ENCODE peak calls at places on chromosomes 12 and 14, in four cellular contexts. N is thoracic aorta, D is progenitor cell of endocrine pancreas, X is cardiac muscle cell. Q is an unnamed sample.

GRCh38 chr14:56294125-56294524 is 175.9 kb downstream of the PELI2 start:
- DNase-seq in N (no peak), X (no peak), D (no peak), Q (no peak)

GRCh38 chr14:64510825-64511679 is 6.5 kb downstream of the ZBTB1 start:
- DNase-seq in N (peak), X (peak), D (peak), Q (peak)

GRCh38 chr14:35932659-35933159 is 106.6 kb downstream of the BRMS1L start:
- DNase-seq in X (no peak), D (no peak), N (no peak), Q (no peak)

GRCh38 chr14:99568567-99569560 is 35.1 kb downstream of the CCDC85C start:
- DNase-seq in D (no peak), N (no peak), X (peak), Q (no peak)

GRCh38 chr12:122834921-122835692 is at the start of gene HIP1R:
- DNase-seq in D (peak), N (no peak), X (no peak), Q (peak)

GRCh38 chr12:9041321-9041720 is 52.0 kb downstream of the KLRG1 start:
- DNase-seq in N (no peak), D (no peak), X (peak), Q (no peak)

GRCh38 chr14:75334191-75335051 is 55.8 kb downstream of the FOS start:
- DNase-seq in N (no peak), D (no peak), X (peak), Q (peak)

GRCh38 chr14:71606575-71606974 is 325.7 kb upstream of the RGS6 start:
- DNase-seq in D (no peak), N (no peak), X (no peak), Q (no peak)

GRCh38 chr14:100738704-100739131 is 12.0 kb downstream of the DLK1 start:
- DNase-seq in D (no peak), X (no peak), N (no peak), Q (no peak)

GRCh38 chr12:89247962-89248361 is 104.3 kb downstream of the DUSP6 start:
- DNase-seq in N (no peak), D (no peak), X (no peak), Q (no peak)

GRCh38 chr14:55201219-55202096 is 10.1 kb upstream of the DLGAP5 start:
- DNase-seq in D (no peak), X (no peak), N (no peak), Q (no peak)

GRCh38 chr12:100199347-100200136 is 1.1 kb upstream of the ACTR6 start:
- DNase-seq in D (peak), N (no peak), X (peak), Q (peak)

GRCh38 chr12:13000616-13000934 is 510 bp upstream of the HEBP1 start:
- DNase-seq in N (no peak), X (no peak), D (no peak), Q (no peak)

GRCh38 chr12:1297206-1297605 is 297.2 kb downstream of the FBXL14 start:
- DNase-seq in N (no peak), X (no peak), D (no peak), Q (no peak)

GRCh38 chr14:77097006-77097688 is 911 bp upstream of the CIPC start:
- DNase-seq in X (no peak), N (no peak), D (no peak), Q (no peak)

GRCh38 chr12:57533108-57533507 is 10.5 kb downstream of the MBD6 start:
- DNase-seq in N (no peak), X (no peak), D (no peak), Q (no peak)

GRCh38 chr14:57889245-57889644 is 23.4 kb upstream of the SLC35F4 start:
- DNase-seq in X (peak), D (no peak), N (peak), Q (no peak)

GRCh38 chr12:72031066-72031465 is 92.4 kb downstream of the TPH2 start:
- DNase-seq in N (no peak), X (no peak), D (no peak), Q (no peak)

GRCh38 chr12:119804011-119804641 is 73.0 kb downstream of the CIT start:
- DNase-seq in N (no peak), X (peak), D (peak), Q (peak)

GRCh38 chr12:80205960-80206359 is 106.6 kb downstream of the OTOGL start:
- DNase-seq in X (no peak), D (no peak), N (no peak), Q (no peak)

GRCh38 chr14:104894331-104895206 is 29.5 kb downstream of the CEP170B start:
- DNase-seq in N (no peak), X (no peak), D (no peak), Q (no peak)

GRCh38 chr14:74592476-74593191 is 19.4 kb downstream of the LTBP2 start:
- DNase-seq in X (no peak), N (no peak), D (no peak), Q (no peak)

GRCh38 chr12:125657681-125658080 is 592.4 kb downstream of the AACS start:
- DNase-seq in X (no peak), N (no peak), D (no peak), Q (no peak)

GRCh38 chr14:24274101-24274543 is 2.7 kb upstream of the RABGGTA start:
- DNase-seq in D (no peak), X (no peak), N (no peak), Q (no peak)

GRCh38 chr14:24271834-24272263 is 452 bp upstream of the RABGGTA start:
- DNase-seq in X (no peak), N (no peak), D (no peak), Q (no peak)

GRCh38 chr14:24275524-24276139 is 4.2 kb upstream of the RABGGTA start:
- DNase-seq in X (no peak), N (no peak), D (no peak), Q (no peak)

GRCh38 chr14:24272442-24272841 is 1.0 kb upstream of the RABGGTA start:
- DNase-seq in X (no peak), N (no peak), D (no peak), Q (no peak)

GRCh38 chr14:24273422-24273998 is 2.1 kb upstream of the RABGGTA start:
- DNase-seq in N (no peak), D (no peak), X (no peak), Q (no peak)
- TF ChIP-seq CTCF in N (no peak), D (peak), X (no peak), Q (no peak)

GRCh38 chr12:82130763-82131162 is 227.4 kb downstream of the CCDC59 start:
- DNase-seq in D (no peak), X (no peak), N (no peak), Q (no peak)

GRCh38 chr12:82132390-82132789 is 225.8 kb downstream of the CCDC59 start:
- DNase-seq in D (no peak), N (no peak), X (no peak), Q (no peak)
- TF ChIP-seq CTCF in D (no peak), N (no peak), X (no peak), Q (no peak)

GRCh38 chr12:19573866-19574265 is 134.6 kb downstream of the AEBP2 start:
- DNase-seq in N (no peak), X (no peak), D (no peak), Q (no peak)

GRCh38 chr12:19576421-19576925 is 137.2 kb downstream of the AEBP2 start:
- DNase-seq in X (no peak), N (no peak), D (no peak), Q (no peak)

GRCh38 chr12:19575307-19576243 is 136.3 kb downstream of the AEBP2 start:
- DNase-seq in D (no peak), N (no peak), X (peak), Q (no peak)

GRCh38 chr12:19574606-19575005 is 135.3 kb downstream of the AEBP2 start:
- DNase-seq in D (no peak), N (no peak), X (no peak), Q (no peak)

GRCh38 chr12:19572920-19573558 is 133.7 kb downstream of the AEBP2 start:
- DNase-seq in D (no peak), X (peak), N (no peak), Q (no peak)
- TF ChIP-seq CTCF in D (peak), X (peak), N (no peak), Q (no peak)

DNA sequence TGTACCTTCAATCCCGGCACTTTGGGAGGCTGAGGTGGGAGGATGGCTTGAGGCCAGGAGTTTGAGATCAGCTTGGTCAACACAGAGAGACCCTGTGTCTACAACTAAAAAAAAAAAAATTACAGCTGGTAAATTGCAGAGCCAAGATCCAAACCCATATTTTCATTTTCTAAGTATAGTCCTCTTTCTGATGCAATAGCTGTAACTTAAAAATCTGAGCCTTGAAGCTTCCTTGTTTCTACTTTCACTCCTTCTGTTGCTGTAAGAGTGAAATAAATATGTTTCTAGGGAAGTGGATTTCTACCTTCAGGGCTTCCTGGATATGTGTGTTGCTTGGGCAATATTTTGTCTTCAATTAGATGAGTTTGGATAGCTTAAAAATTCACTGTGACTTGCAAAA is 42.0 kb upstream of the PRICKLE1 start:
- DNase-seq in D (no peak), N (no peak), X (peak), Q (no peak)
- TF ChIP-seq CTCF in D (no peak), N (no peak), X (no peak), Q (no peak)

DNA sequence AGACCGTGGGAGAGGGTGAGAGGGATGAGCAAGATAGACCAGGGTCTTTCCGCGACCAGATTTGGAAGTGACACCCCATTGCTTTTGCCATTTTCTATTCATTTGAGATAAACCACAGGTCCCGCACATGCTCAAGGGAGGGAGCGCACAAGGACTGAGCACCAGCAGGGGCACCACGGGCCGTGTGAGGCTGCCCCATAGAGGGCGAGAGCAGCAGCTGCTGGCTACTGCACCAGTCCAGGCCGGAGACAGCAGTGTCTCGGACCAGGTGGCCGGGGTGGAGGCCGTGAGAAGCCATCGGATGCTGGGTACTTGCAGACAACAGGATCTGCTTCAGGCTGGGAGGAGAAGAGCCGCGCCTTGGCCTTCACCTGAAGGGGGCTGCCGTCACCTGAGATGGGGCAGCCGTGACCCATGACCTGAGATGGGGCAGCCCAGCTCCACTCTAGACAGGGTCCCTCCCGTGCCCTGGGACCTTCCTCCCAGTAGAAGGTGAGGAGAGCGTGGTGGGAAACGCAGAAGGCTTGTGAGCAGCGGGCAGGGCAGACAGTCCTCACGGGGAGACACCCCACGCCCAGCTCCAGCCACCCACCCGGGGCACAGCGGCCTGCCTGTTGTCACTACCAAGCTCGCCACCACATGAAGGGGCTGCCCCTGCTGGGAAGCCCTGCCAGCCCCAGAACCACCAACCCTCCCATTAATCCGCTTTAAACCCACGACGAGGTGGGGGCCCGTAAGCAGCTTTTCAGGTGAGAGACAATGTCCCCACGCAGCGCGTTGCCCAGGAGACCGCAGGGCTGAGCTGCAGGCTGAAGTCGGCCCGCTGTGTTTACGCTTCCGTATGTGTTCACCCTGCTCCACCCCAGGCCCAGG is 61.7 kb upstream of the FBRSL1 start:
- DNase-seq in X (no peak), N (no peak), D (no peak), Q (no peak)
- TF ChIP-seq CTCF in X (no peak), N (no peak), D (peak), Q (no peak)

GRCh38 chr12:124379379-124379937 is 84.6 kb downstream of the RFLNA start:
- DNase-seq in X (no peak), D (no peak), N (no peak), Q (no peak)

GRCh38 chr12:124381454-124382207 is 86.7 kb downstream of the RFLNA start:
- DNase-seq in N (peak), D (no peak), X (peak), Q (peak)

GRCh38 chr12:124377981-124378509 is 83.2 kb downstream of the RFLNA start:
- DNase-seq in D (no peak), N (no peak), X (no peak), Q (no peak)

GRCh38 chr12:124380793-124381453 is 86.0 kb downstream of the RFLNA start:
- DNase-seq in N (no peak), D (no peak), X (no peak), Q (no peak)

GRCh38 chr12:124379938-124380754 is 85.3 kb downstream of the RFLNA start:
- DNase-seq in N (peak), D (no peak), X (peak), Q (peak)
- TF ChIP-seq CTCF in N (peak), D (no peak), X (peak), Q (no peak)

DNA sequence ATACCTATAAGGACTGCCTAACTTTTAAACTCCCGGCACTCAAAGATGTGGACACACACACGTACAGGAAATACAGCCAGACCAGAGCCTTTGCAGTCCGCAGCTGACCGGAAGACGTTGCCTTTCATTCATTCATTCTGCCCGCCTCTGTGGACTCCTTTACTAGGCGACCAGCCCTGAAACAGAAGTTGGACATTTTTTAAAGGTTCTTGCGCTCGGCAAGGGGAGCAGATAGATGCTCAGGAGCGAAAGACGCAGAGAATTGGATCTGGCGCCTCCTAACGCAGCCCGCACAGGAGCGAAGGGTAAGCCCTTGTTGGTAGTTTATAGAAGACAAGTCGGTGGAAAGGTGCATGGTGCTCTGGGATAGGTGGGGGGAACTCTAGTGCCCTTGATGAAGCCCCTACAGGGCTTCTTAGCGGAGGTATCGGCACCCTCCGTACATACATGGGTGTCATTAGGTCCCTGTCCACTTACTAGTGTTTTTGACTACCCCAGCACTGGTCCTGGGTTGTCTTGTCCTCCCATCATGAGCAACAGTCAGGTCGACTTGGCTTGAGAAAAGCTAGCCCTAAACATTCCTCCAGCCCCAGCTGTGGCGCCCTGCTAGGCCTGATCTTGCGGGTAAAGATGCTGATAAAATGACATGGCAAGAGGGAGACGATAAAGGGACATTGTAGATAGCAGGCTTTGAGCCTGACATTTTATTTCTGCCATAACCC is at the start of gene KDM2B:
- DNase-seq in D (no peak), N (no peak), X (peak), Q (peak)
- TF ChIP-seq CTCF in D (no peak), N (no peak), X (no peak), Q (no peak)

DNA sequence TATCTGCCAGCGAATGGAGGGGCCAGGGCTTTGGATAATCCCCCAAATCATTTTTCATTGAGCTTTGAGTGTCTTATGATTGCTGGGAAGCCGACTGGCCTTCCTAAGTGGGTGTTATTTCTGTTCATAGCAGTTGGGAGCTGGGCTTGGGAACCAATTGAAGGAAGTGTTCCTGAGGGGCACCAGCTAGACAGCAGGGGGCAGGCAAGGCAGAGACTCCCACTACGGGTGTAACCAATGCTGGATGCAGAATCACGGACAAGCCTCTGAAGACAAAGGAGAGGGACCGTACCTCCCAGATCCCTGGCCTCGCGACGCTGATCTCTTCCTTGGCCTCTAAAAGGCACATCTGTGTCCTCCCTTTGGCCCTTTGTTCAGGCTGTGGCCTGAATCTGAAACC is 149.0 kb upstream of the PRMT8 start:
- DNase-seq in D (peak), X (peak), N (no peak), Q (no peak)
- TF ChIP-seq CTCF in D (peak), X (peak), N (no peak), Q (no peak)

GRCh38 chr12:46354111-46354798 is 18.3 kb downstream of the SLC38A2 start:
- DNase-seq in N (no peak), X (no peak), D (no peak), Q (no peak)
- TF ChIP-seq CTCF in N (no peak), X (no peak), D (no peak), Q (no peak)

DNA sequence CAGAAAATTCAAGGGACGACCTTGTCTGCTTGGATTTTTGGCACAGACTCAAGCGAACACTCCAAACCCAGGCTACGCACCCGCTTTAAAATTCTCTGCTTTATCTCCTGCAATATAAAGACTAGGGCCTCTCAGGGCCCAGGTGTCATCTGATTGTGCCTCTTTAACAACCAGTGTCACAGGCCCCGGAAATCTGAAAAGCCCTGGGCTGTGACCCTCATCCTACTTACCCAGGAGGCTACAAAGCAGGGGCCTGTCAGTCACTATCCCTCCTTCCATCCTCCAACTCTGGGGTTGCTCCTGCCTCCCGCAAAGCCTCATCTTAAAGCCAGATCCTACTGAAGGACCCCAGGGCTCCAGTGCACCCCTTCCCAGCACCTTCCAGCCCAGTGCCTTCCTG is 34.9 kb downstream of the CCDC88C start:
- DNase-seq in D (no peak), X (no peak), N (no peak), Q (no peak)
- TF ChIP-seq CTCF in D (no peak), X (no peak), N (no peak), Q (no peak)

Q was measured in lower leg skin.